ENCODE peak calls at places on chromosomes 3 and 15, in seven cellular contexts. R is GM19239, Q is body of pancreas, D is NCI-H1694, S is PC-9, M is head of caudate nucleus, B is HS-27A. V is an unnamed sample.

GRCh38 chr3:76107935-76108570 is 322.7 kb upstream of the ZNF717 start:
- DNase-seq in R (no peak), Q (no peak), D (no peak), S (no peak), M (no peak), B (no peak), V (no peak)

GRCh38 chr3:8386221-8386620 is 115.4 kb upstream of the LMCD1 start:
- DNase-seq in R (no peak), Q (no peak), D (no peak), S (no peak), M (no peak), B (no peak), V (peak; percentile 67)

GRCh38 chr3:127420355-127420655 is 132.5 kb upstream of the PRR20G start:
- DNase-seq in R (no peak), Q (no peak), D (no peak), S (no peak), M (peak; percentile 28), B (no peak), V (no peak)

GRCh38 chr15:40275954-40276353 is 6.9 kb downstream of the ANKRD63 start:
- DNase-seq in R (no peak), Q (no peak), D (no peak), S (no peak), M (no peak), B (no peak), V (no peak)

GRCh38 chr3:105850593-105850992 is 18.2 kb downstream of the CBLB start:
- DNase-seq in R (no peak), Q (no peak), D (no peak), S (no peak), M (no peak), B (no peak), V (no peak)

GRCh38 chr3:177282028-177282655 is 84.9 kb upstream of the TBL1XR1 start:
- DNase-seq in R (no peak), Q (no peak), D (no peak), S (no peak), M (no peak), B (no peak), V (no peak)

GRCh38 chr3:187183210-187183862 is 13.9 kb upstream of the RTP1 start:
- DNase-seq in R (no peak), Q (no peak), D (no peak), S (no peak), M (no peak), B (no peak), V (peak; percentile 58)

GRCh38 chr15:24858737-24859601 is 95.8 kb upstream of the SNRPN start:
- DNase-seq in R (no peak), Q (no peak), D (no peak), S (no peak), M (no peak), B (no peak), V (peak; percentile 80)

GRCh38 chr3:106198828-106199194 is 330.0 kb upstream of the CBLB start:
- DNase-seq in R (no peak), Q (no peak), D (no peak), S (no peak), M (no peak), B (no peak), V (no peak)

GRCh38 chr15:77874071-77874470 is 203.4 kb downstream of the TBC1D2B start:
- DNase-seq in R (no peak), Q (no peak), D (peak; percentile 27), S (no peak), M (no peak), B (no peak), V (no peak)

GRCh38 chr3:154473769-154474168 is 43.8 kb upstream of the GPR149 start:
- DNase-seq in R (no peak), Q (no peak), D (no peak), S (no peak), M (no peak), B (no peak), V (no peak)

GRCh38 chr3:126104742-126105605 is 21.1 kb upstream of the SLC41A3 start:
- DNase-seq in R (no peak), Q (no peak), D (no peak), S (no peak), M (no peak), B (no peak), V (no peak)

GRCh38 chr3:178671261-178672191 is 135.3 kb downstream of the KCNMB2 start:
- DNase-seq in R (no peak), Q (no peak), D (peak; percentile 22), S (peak; percentile 23), M (no peak), B (no peak), V (no peak)

GRCh38 chr3:180123928-180124327 is 87.2 kb upstream of the PEX5L start:
- DNase-seq in R (no peak), Q (no peak), D (no peak), S (no peak), M (no peak), B (no peak), V (no peak)

GRCh38 chr15:58314593-58315216 is 117.1 kb upstream of the LIPC start:
- DNase-seq in R (no peak), Q (no peak), D (no peak), S (no peak), M (no peak), B (no peak), V (no peak)

GRCh38 chr3:193710286-193711164 is 117.5 kb downstream of the OPA1 start:
- DNase-seq in R (no peak), Q (no peak), D (no peak), S (no peak), M (no peak), B (no peak), V (no peak)

GRCh38 chr15:67542462-67543347 is at the start of gene MAP2K5:
- DNase-seq in R (peak; percentile 59), Q (peak; percentile 84), D (peak; percentile 4), S (peak; percentile 80), M (peak; percentile 96), B (no peak), V (peak; percentile 86)

GRCh38 chr3:128066111-128066510 is 13.9 kb downstream of the SEC61A1 start:
- DNase-seq in R (no peak), Q (no peak), D (no peak), S (no peak), M (no peak), B (no peak), V (no peak)

GRCh38 chr3:115989927-115990326 is 366.6 kb downstream of the GAP43 start:
- DNase-seq in R (no peak), Q (no peak), D (no peak), S (no peak), M (no peak), B (no peak), V (no peak)

GRCh38 chr3:178950676-178951075 is 120.9 kb downstream of the ZMAT3 start:
- DNase-seq in R (no peak), Q (no peak), D (no peak), S (no peak), M (no peak), B (no peak), V (no peak)

GRCh38 chr3:139894638-139894989 is 40.4 kb upstream of the CLSTN2 start:
- DNase-seq in R (no peak), Q (peak; percentile 40), D (no peak), S (no peak), M (no peak), B (no peak), V (no peak)

GRCh38 chr3:192957441-192957951 is 39.8 kb upstream of the MB21D2 start:
- DNase-seq in R (no peak), Q (peak; percentile 16), D (no peak), S (no peak), M (no peak), B (peak; percentile 22), V (no peak)

GRCh38 chr3:179589143-179589542 is 15.3 kb downstream of the MRPL47 start:
- DNase-seq in R (no peak), Q (no peak), D (no peak), S (no peak), M (no peak), B (no peak), V (no peak)

GRCh38 chr15:90624278-90624930 is 92.7 kb upstream of the BLM start:
- DNase-seq in R (no peak), Q (no peak), D (no peak), S (no peak), M (peak; percentile 30), B (no peak), V (no peak)

GRCh38 chr3:54826255-54826691 is 101.6 kb downstream of the LRTM1 start:
- DNase-seq in R (no peak), Q (no peak), D (no peak), S (no peak), M (no peak), B (no peak), V (no peak)

GRCh38 chr3:64306745-64307144 is 81.5 kb upstream of the PRICKLE2 start:
- DNase-seq in R (no peak), Q (no peak), D (no peak), S (no peak), M (no peak), B (no peak), V (no peak)

GRCh38 chr15:100592898-100593297 is 9.1 kb downstream of the LINS1 start:
- DNase-seq in R (no peak), Q (no peak), D (no peak), S (no peak), M (no peak), B (no peak), V (no peak)

GRCh38 chr3:128434524-128434923 is 32.2 kb downstream of the DNAJB8 start:
- DNase-seq in R (no peak), Q (no peak), D (no peak), S (no peak), M (no peak), B (no peak), V (no peak)

GRCh38 chr3:191220908-191221307 is 21.9 kb downstream of the OSTN start:
- DNase-seq in R (no peak), Q (no peak), D (no peak), S (no peak), M (no peak), B (no peak), V (no peak)

GRCh38 chr15:91469627-91470567 is 369.8 kb downstream of the SV2B start:
- DNase-seq in R (no peak), Q (no peak), D (no peak), S (no peak), M (no peak), B (no peak), V (no peak)

GRCh38 chr15:78685157-78685830 is 44.3 kb upstream of the CHRNB4 start:
- DNase-seq in R (no peak), Q (no peak), D (peak; percentile 74), S (no peak), M (no peak), B (no peak), V (no peak)

GRCh38 chr3:45187597-45188210 is 38.4 kb downstream of the TMEM158 start:
- DNase-seq in R (no peak), Q (no peak), D (no peak), S (no peak), M (no peak), B (no peak), V (no peak)

GRCh38 chr3:98027084-98027445 is 8.1 kb downstream of the GABRR3 start:
- DNase-seq in R (no peak), Q (no peak), D (peak; percentile 85), S (no peak), M (no peak), B (no peak), V (no peak)

GRCh38 chr15:53158995-53159394 is 368.9 kb upstream of the ONECUT1 start:
- DNase-seq in R (no peak), Q (no peak), D (no peak), S (no peak), M (no peak), B (no peak), V (no peak)

V was measured in islet precursor cell.